ENCODE peak calls at places on chromosome 1, in four cellular contexts. M, O, G and A are unnamed samples. For H3K9me3, the result is how much of the 10 kb centered on the place peaks cover.

GRCh38 chr1:64623750-64624445 is 121.0 kb upstream of the RAVER2 start:
- DNase-seq in M (no peak), O (no peak), G (no peak), A (no peak)

GRCh38 chr1:4089421-4090175 is 189.5 kb upstream of the C1orf174 start:
- DNase-seq in M (no peak), O (no peak), G (no peak), A (no peak)

GRCh38 chr1:117964290-117965038 is 34.9 kb downstream of the WDR3 start:
- DNase-seq in M (no peak), O (no peak), G (no peak), A (no peak)

GRCh38 chr1:35637401-35637809 is 3.9 kb downstream of the PSMB2 start:
- DNase-seq in M (no peak), O (peak), G (no peak), A (no peak)

GRCh38 chr1:56577859-56578663 is 1.3 kb downstream of the PLPP3 start:
- DNase-seq in M (peak), O (peak), G (peak), A (no peak)

GRCh38 chr1:201264554-201264953 is 18.8 kb upstream of the PKP1 start:
- DNase-seq in M (no peak), O (no peak), G (peak), A (no peak)

GRCh38 chr1:51316113-51316763 is 14.1 kb downstream of the TTC39A start:
- DNase-seq in M (no peak), O (peak), G (no peak), A (no peak)

GRCh38 chr1:222616535-222616934 is 1.4 kb upstream of the MIA3 start:
- DNase-seq in M (no peak), O (no peak), G (no peak), A (no peak)

GRCh38 chr1:63867429-63868176 is 93.8 kb downstream of the ROR1 start:
- DNase-seq in M (no peak), O (no peak), G (no peak), A (no peak)

DNA sequence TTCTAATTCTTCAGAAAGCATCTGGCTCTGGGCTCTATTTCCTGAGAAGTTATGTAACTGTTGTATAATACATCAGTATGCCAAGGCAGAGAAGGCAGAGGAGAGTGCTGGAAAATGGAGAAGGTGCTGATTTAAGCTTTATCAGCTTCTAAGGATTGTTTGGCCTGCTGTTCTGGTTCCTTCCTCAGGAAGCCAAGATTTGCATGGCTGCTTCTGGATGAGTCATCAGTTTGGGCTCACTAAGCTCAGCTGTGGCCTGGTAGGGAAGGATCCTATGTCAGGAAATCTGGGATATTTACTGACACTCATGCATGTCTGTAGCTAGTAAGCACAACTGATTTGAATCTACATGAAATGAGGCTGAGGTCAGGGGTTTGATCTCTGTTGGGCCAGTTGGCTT is 73.2 kb upstream of the ADGRL4 start:
- DNase-seq in M (no peak), O (no peak), G (no peak), A (no peak)
- H3K9me3 ChIP-seq in M (under half), O (under half), G (under half), A (under half)

GRCh38 chr1:3018051-3018471 is 3.2 kb upstream of the ACTRT2 start:
- DNase-seq in M (no peak), O (no peak), G (no peak), A (no peak)
- H3K9me3 ChIP-seq in M (under half), O (under half), G (under half), A (under half)

GRCh38 chr1:2803931-2804627 is 2.6 kb upstream of the TTC34 start:
- DNase-seq in M (peak), O (no peak), G (no peak), A (no peak)
- H3K9me3 ChIP-seq in M (under half), O (under half), G (under half), A (under half)

GRCh38 chr1:152761609-152762213 is 3.9 kb downstream of the KPRP start:
- DNase-seq in M (no peak), O (no peak), G (no peak), A (no peak)

GRCh38 chr1:152758636-152759035 is 811 bp downstream of the KPRP start:
- DNase-seq in M (no peak), O (no peak), G (no peak), A (no peak)

GRCh38 chr1:152757747-152758146 is at the start of gene KPRP:
- DNase-seq in M (no peak), O (no peak), G (no peak), A (no peak)

GRCh38 chr1:152760551-152761190 is 2.8 kb downstream of the KPRP start:
- DNase-seq in M (peak), O (no peak), G (no peak), A (no peak)

DNA sequence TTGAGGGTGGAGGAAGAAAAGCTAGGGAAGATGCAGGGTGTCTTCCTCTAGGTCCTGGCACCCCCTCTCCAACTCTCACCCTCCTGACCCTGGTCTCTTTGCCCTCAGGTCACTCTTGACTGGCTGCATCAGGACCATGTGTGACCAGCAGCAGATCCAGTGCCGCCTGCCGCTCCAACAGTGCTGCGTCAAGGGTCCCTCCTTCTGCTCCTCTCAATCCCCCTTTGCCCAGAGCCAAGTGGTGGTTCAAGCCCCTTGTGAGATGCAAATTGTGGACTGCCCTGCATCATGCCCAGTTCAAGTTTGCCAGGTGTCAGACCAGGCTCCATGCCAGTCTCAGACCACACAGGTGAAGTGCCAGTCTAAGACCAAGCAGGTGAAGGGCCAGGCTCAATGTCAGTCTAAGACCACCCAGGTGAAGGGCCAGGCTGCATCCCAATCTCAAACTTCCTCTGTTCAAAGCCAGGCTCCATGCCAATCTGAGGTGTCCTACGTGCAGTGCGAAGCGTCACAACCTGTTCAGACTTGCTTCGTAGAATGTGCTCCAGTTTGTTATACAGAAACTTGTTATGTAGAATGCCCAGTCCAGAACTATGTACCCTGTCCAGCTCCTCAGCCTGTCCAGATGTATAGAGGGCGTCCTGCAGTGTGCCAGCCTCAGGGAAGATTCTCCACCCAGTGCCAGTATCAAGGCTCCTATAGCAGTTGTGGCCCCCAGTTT is 1.8 kb downstream of the KPRP start:
- DNase-seq in M (no peak), O (no peak), G (no peak), A (no peak)
- H3K9me3 ChIP-seq in M (under half), O (under half), G (under half), A (under half)

DNA sequence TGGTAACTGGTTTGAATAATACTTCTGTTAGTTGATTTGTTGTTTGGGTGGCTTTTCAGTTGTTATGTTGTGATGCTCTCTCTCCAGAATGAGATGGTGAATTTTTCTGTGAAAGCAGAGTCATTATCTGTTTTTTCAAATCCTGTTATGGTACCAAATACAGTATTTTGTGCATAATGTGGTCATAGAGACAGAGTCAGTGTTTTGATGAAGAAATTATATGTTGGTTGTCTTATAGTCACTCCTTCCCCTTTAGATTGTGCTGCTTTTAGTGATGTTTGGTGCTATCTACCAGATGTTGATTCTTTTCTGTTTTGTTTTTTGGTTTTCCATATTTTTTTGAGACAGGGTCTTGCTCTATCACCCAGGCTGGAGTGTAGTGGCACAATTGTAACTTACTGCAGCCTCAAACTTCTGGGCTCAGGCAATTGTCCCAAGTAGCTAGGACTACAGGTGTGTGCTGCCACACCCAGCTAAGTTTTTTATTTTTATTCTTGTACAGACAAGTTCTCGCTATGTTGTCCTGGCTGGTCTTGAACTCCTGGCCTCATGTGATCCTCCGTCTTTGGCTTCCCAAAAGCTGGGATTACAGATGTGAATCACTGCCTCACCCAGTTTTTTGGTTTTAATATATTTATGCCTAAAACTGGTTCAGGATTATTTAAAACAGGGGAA is 7.2 kb downstream of the PPP2R5A start:
- DNase-seq in M (no peak), O (no peak), G (no peak), A (no peak)
- H3K9me3 ChIP-seq in M (under half), O (under half), G (under half), A (under half)

DNA sequence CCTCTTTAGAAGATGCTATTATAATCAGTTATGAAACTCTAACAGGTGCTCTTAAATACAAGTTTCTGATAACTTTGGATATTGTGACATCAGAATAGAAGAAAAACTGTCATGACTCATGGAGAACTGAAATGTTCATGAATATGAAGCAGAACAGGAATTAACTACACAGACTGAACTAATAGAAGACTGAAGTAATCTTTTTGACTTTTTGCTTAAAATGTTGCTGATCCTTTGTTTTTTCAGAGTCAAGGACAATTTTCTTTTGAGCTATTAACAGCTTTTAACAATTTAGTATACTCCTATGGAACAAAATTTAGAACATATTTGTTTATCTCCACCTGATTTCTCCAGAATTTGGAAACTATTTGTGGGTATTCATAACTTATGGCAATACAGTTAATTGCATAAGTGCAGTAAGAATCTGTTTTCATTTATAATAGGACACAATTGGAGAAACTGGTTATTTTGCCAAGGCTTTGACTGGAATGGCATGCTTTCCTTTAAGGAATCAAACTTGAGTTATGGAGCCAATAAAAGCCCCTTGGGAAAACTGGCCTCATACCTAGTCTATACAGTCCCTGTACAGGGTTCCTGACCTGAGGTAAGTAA is 18.7 kb upstream of the PLA2G5 start:
- DNase-seq in M (no peak), O (peak), G (no peak), A (no peak)
- H3K9me3 ChIP-seq in M (under half), O (under half), G (under half), A (under half)

DNA sequence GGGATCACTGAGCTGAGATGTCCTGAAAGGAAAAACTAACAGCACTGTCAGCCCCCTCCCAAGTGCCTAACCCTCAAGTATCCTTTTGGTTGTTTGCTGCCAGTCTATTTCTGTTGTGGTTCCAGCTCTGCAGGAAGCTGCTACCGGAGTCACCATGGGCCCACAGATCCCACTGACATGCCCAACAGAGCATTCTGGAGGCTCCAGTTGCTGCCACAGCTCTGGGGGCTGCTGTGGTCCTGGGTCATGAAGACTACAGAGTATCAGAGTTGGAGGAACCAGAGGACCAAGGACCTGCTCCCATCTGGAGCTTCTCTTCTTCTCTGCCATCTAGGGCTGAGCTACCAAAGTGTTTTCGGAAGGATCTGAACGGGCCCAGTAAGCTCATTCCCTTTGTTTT is 910 bp downstream of the LCE3A start:
- DNase-seq in M (no peak), O (no peak), G (no peak), A (no peak)
- H3K9me3 ChIP-seq in M (under half), O (under half), G (under half), A (under half)

GRCh38 chr1:229627003-229627402 is 956 bp downstream of the URB2 start:
- DNase-seq in M (no peak), O (no peak), G (no peak), A (no peak)
- H3K9me3 ChIP-seq in M (under half), O (under half), G (under half), A (under half)